ENCODE peak calls at places on chromosomes 4 and X, in six cellular contexts. Q is lower lobe of right lung, C is IMR-90, H is suprapubic skin, W is ovary, R is GM23248. L is an unnamed sample.

GRCh38 chrX:13778916-13779315 is 38.0 kb downstream of the GPM6B start:
- DNase-seq in Q (no peak), C (peak; percentile 74), H (no peak), W (no peak), R (peak; percentile 55), L (no peak)

GRCh38 chr4:174696657-174697056 is 132.4 kb downstream of the GLRA3 start:
- DNase-seq in Q (no peak), C (no peak), H (no peak), W (no peak), R (no peak), L (no peak)

GRCh38 chr4:140135529-140136021 is 18.4 kb downstream of the MAML3 start:
- DNase-seq in Q (peak; percentile 54), C (no peak), H (no peak), W (peak; percentile 76), R (peak; percentile 36), L (peak; percentile 63)

GRCh38 chr4:26048378-26048882 is 134.4 kb downstream of the SMIM20 start:
- DNase-seq in Q (no peak), C (peak; percentile 92), H (peak; percentile 75), W (peak; percentile 82), R (peak; percentile 96), L (peak; percentile 45)

GRCh38 chr4:87423313-87424031 is 1.1 kb downstream of the NUDT9 start:
- DNase-seq in Q (no peak), C (no peak), H (no peak), W (no peak), R (peak; percentile 30), L (no peak)

GRCh38 chr4:141933978-141934377 is 297.6 kb downstream of the IL15 start:
- DNase-seq in Q (no peak), C (peak; percentile 10), H (no peak), W (no peak), R (no peak), L (no peak)

GRCh38 chr4:141686146-141686775 is 49.9 kb downstream of the IL15 start:
- DNase-seq in Q (no peak), C (peak; percentile 52), H (no peak), W (no peak), R (peak; percentile 78), L (no peak)

GRCh38 chrX:49155243-49155899 is 7.2 kb upstream of the MAGIX start:
- DNase-seq in Q (no peak), C (peak; percentile 58), H (no peak), W (no peak), R (peak; percentile 79), L (peak; percentile 29)

GRCh38 chr4:76498550-76498949 is 63.5 kb downstream of the SHROOM3 start:
- DNase-seq in Q (no peak), C (no peak), H (no peak), W (no peak), R (no peak), L (no peak)

GRCh38 chrX:101417981-101418841 is 10.2 kb downstream of the HNRNPH2 start:
- DNase-seq in Q (peak; percentile 75), C (no peak), H (peak; percentile 76), W (peak; percentile 58), R (peak; percentile 50), L (peak; percentile 79)

GRCh38 chr4:41751325-41752061 is 3.0 kb upstream of the PHOX2B start:
- DNase-seq in Q (no peak), C (no peak), H (no peak), W (no peak), R (no peak), L (no peak)

GRCh38 chrX:120401301-120401700 is 39.4 kb downstream of the ATP1B4 start:
- DNase-seq in Q (no peak), C (no peak), H (no peak), W (no peak), R (no peak), L (no peak)

GRCh38 chr4:147777456-147778091 is 45.7 kb downstream of the ARHGAP10 start:
- DNase-seq in Q (no peak), C (peak; percentile 34), H (no peak), W (no peak), R (peak; percentile 45), L (no peak)

GRCh38 chr4:174467107-174467506 is 55.2 kb downstream of the HPGD start:
- DNase-seq in Q (no peak), C (no peak), H (no peak), W (no peak), R (no peak), L (no peak)

GRCh38 chr4:124262211-124263179 is 450.0 kb downstream of the ANKRD50 start:
- DNase-seq in Q (peak; percentile 45), C (peak; percentile 88), H (peak; percentile 67), W (peak; percentile 73), R (peak; percentile 88), L (no peak)

GRCh38 chr4:137664055-137664405 is 131.7 kb upstream of the PCDH18 start:
- DNase-seq in Q (no peak), C (peak; percentile 85), H (no peak), W (no peak), R (peak; percentile 75), L (no peak)

GRCh38 chrX:24838624-24839023 is 144.9 kb downstream of the POLA1 start:
- DNase-seq in Q (no peak), C (peak; percentile 50), H (no peak), W (no peak), R (peak; percentile 27), L (peak; percentile 4)

GRCh38 chrX:117898206-117898605 is 218.4 kb downstream of the KLHL13 start:
- DNase-seq in Q (no peak), C (no peak), H (no peak), W (no peak), R (no peak), L (no peak)

GRCh38 chr4:128825226-128825625 is 15.7 kb downstream of the JADE1 start:
- DNase-seq in Q (no peak), C (no peak), H (no peak), W (no peak), R (peak; percentile 17), L (no peak)

GRCh38 chr4:82145850-82146249 is 227.9 kb downstream of the HNRNPD start:
- DNase-seq in Q (no peak), C (no peak), H (no peak), W (no peak), R (no peak), L (no peak)

GRCh38 chrX:74434336-74434735 is 13.0 kb downstream of the SLC16A2 start:
- DNase-seq in Q (no peak), C (no peak), H (no peak), W (no peak), R (no peak), L (no peak)

GRCh38 chr4:73922766-73923630 is 53.8 kb downstream of the CXCL1 start:
- DNase-seq in Q (no peak), C (peak; percentile 59), H (no peak), W (no peak), R (peak; percentile 69), L (no peak)

GRCh38 chrX:95764972-95765451 is 919.6 kb upstream of the DIAPH2 start:
- DNase-seq in Q (no peak), C (peak; percentile 23), H (no peak), W (peak; percentile 32), R (peak; percentile 28), L (peak; percentile 2)

GRCh38 chrX:24693453-24694202 is at the start of gene POLA1:
- DNase-seq in Q (peak; percentile 91), C (peak; percentile 95), H (peak; percentile 94), W (peak; percentile 94), R (peak; percentile 94), L (peak; percentile 95)

GRCh38 chr4:121973791-121974190 is 21.9 kb upstream of the TRPC3 start:
- DNase-seq in Q (no peak), C (peak; percentile 20), H (no peak), W (no peak), R (no peak), L (no peak)

GRCh38 chr4:37885496-37885895 is 5.4 kb upstream of the TBC1D1 start:
- DNase-seq in Q (no peak), C (peak; percentile 43), H (no peak), W (no peak), R (no peak), L (peak; percentile 61)

GRCh38 chrX:110145305-110145704 is 142.4 kb downstream of the TMEM164 start:
- DNase-seq in Q (no peak), C (no peak), H (no peak), W (no peak), R (no peak), L (no peak)

GRCh38 chr4:173990879-173991231 is 292.6 kb downstream of the FBXO8 start:
- DNase-seq in Q (no peak), C (no peak), H (no peak), W (peak; percentile 79), R (no peak), L (peak; percentile 66)

GRCh38 chr4:41360214-41360910 is 103.6 kb downstream of the UCHL1 start:
- DNase-seq in Q (peak; percentile 83), C (peak; percentile 20), H (peak; percentile 76), W (peak; percentile 55), R (peak; percentile 72), L (peak; percentile 85)

GRCh38 chrX:72182924-72183323 is 1.4 kb downstream of the PIN4 start:
- DNase-seq in Q (no peak), C (no peak), H (no peak), W (no peak), R (no peak), L (no peak)
- H3K4me3 ChIP-seq in Q (peak overlapping the region; percentile 75), C (no peak overlapping the region), H (peak overlapping the region; percentile 65), W (no peak overlapping the region), R (peak overlapping the region; percentile 90), L (no peak overlapping the region)

DNA sequence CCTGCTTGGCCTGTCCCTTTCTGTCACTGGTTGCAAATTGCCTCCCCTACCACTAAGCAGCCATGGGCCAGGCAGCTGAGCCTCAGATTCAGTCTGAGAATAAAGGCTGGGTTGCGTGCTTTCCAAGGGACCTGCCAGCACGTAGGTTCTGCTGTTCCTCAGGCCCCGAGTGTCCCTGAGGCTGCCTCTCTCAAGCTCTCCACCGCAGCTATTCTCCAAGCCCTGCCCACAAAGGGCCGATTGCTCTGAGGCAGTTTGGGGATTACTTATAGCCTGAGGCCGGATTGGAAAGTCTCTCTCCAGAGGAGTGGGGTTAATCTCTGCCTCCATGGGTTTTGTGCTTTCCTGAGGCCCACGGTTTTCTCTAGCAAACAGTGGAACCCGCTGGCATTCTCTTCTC is 590.7 kb downstream of the BCOR start:
- DNase-seq in Q (no peak), C (no peak), H (no peak), W (no peak), R (no peak), L (no peak)
- H3K4me1 ChIP-seq in Q (no peaks in the 10 kb centered on the region), C (no peaks in the 10 kb centered on the region), H (no peaks in the 10 kb centered on the region), W (no peaks in the 10 kb centered on the region), R (no peaks in the 10 kb centered on the region), L (no peaks in the 10 kb centered on the region)

DNA sequence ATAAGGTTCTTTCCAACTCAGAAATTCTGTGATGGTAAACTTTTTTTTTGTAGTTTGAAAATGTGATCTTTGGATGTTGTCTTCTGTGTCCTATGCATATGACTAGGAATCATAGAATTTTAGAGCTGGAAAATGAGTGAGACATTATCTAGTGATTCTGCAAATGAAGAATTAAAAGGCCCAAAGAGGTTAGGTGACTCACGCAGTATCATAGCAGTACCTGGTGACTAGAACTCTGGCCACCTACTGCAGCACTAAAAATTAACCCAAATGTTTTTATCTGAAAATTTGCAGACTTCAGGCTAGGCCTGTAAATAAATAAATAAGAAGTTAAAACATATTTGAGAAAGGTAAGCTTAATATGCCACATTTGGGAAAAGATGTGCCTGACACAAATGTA is 52.8 kb downstream of the NFKB1 start:
- DNase-seq in Q (no peak), C (peak; percentile 42), H (no peak), W (no peak), R (peak; percentile 64), L (no peak)
- H3K4me3 ChIP-seq in Q (no peak overlapping the region), C (no peak overlapping the region), H (no peak overlapping the region), W (no peak overlapping the region), R (no peak overlapping the region), L (no peak overlapping the region)

DNA sequence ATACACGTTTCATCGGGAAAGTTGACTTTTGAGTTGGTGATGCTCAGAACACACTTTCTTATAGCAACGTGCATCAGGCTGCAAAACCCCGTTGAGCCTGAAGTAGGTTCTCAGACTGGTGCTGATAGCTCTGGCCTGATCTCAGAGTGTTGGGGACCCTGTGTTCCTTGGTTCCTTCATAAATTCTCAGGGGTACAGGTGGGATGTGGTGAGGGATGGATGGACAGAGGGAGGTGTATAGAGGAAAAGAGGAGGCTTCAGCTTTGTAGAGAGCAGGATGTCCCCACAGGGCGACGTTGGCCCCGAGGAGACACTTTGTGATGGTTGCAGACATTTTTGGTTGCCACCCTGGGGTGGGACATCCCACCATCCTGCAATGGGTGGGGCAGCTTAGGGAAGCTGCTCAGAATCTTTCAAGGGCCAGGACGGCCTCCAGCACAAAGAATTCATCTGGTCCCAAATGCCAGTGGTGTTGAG is 2.5 kb downstream of the CD99 start:
- DNase-seq in Q (no peak), C (no peak), H (no peak), W (no peak), R (peak; percentile 46), L (no peak)
- H3K4me1 ChIP-seq in Q (peaks cover 61% of the 10 kb centered on the region), C (peaks cover 14% of the 10 kb centered on the region), H (peaks cover 68% of the 10 kb centered on the region), W (peaks cover 19% of the 10 kb centered on the region), R (peaks cover 49% of the 10 kb centered on the region), L (peaks cover 64% of the 10 kb centered on the region)